ENCODE peak calls at places on chromosome 6, in ten cellular contexts. K is Peyer's patch, T is tibial nerve, N is HCT116, H is GM12878, V is pancreas, D is WERI-Rb-1, X is transverse colon, M is adrenal gland, L is A673. G is an unnamed sample.

GRCh38 chr6:15473741-15474161 is 189.1 kb downstream of the DTNBP1 start:
- DNase-seq in K (no peak), T (no peak), N (no peak), H (no peak), V (no peak), D (no peak), X (no peak), M (no peak), L (no peak), G (peak; percentile 56)

GRCh38 chr6:91193446-91193845 is 606.6 kb upstream of the MAP3K7 start:
- DNase-seq in K (no peak), T (no peak), N (no peak), H (no peak), V (no peak), D (no peak), X (no peak), M (no peak), L (no peak), G (no peak)

GRCh38 chr6:126170875-126171489 is 168.9 kb upstream of the CENPW start:
- DNase-seq in K (peak; percentile 63), T (no peak), N (no peak), H (peak; percentile 20), V (peak; percentile 12), D (peak; percentile 22), X (peak; percentile 17), M (peak; percentile 25), L (peak; percentile 56), G (no peak)

GRCh38 chr6:11192167-11192566 is 40.3 kb downstream of the NEDD9 start:
- DNase-seq in K (no peak), T (no peak), N (no peak), H (no peak), V (no peak), D (no peak), X (no peak), M (no peak), L (no peak), G (no peak)

GRCh38 chr6:137033828-137034227 is 10.9 kb downstream of the IL20RA start:
- DNase-seq in K (peak; percentile 76), T (no peak), N (no peak), H (peak; percentile 76), V (no peak), D (no peak), X (no peak), M (no peak), L (no peak), G (no peak)

GRCh38 chr6:159935633-159936032 is 33.2 kb upstream of the IGF2R start:
- DNase-seq in K (no peak), T (no peak), N (no peak), H (no peak), V (no peak), D (no peak), X (no peak), M (no peak), L (no peak), G (peak; percentile 89)

GRCh38 chr6:154994881-154995240 is 254 bp upstream of the TIAM2 start:
- DNase-seq in K (no peak), T (no peak), N (no peak), H (no peak), V (no peak), D (no peak), X (no peak), M (no peak), L (no peak), G (no peak)

GRCh38 chr6:170042086-170042485 is 248.8 kb downstream of the DLL1 start:
- DNase-seq in K (no peak), T (no peak), N (no peak), H (no peak), V (no peak), D (no peak), X (no peak), M (no peak), L (no peak), G (no peak)

GRCh38 chr6:113359155-113360140 is 497.7 kb upstream of the MARCKS start:
- DNase-seq in K (no peak), T (no peak), N (no peak), H (no peak), V (no peak), D (no peak), X (no peak), M (no peak), L (no peak), G (peak; percentile 55)

GRCh38 chr6:78868124-78868523 is 773 bp downstream of the IRAK1BP1 start:
- DNase-seq in K (no peak), T (no peak), N (no peak), H (no peak), V (no peak), D (no peak), X (no peak), M (no peak), L (no peak), G (no peak)

GRCh38 chr6:33312361-33313104 is 1.3 kb downstream of the TAPBP start:
- DNase-seq in K (peak; percentile 94), T (peak; percentile 61), N (peak; percentile 59), H (no peak), V (peak; percentile 78), D (peak; percentile 89), X (peak; percentile 89), M (peak; percentile 92), L (peak; percentile 84), G (peak; percentile 55)

GRCh38 chr6:109381007-109381746 is 1.1 kb downstream of the CD164 start:
- DNase-seq in K (no peak), T (no peak), N (no peak), H (no peak), V (no peak), D (no peak), X (no peak), M (no peak), L (peak; percentile 57), G (no peak)

DNA sequence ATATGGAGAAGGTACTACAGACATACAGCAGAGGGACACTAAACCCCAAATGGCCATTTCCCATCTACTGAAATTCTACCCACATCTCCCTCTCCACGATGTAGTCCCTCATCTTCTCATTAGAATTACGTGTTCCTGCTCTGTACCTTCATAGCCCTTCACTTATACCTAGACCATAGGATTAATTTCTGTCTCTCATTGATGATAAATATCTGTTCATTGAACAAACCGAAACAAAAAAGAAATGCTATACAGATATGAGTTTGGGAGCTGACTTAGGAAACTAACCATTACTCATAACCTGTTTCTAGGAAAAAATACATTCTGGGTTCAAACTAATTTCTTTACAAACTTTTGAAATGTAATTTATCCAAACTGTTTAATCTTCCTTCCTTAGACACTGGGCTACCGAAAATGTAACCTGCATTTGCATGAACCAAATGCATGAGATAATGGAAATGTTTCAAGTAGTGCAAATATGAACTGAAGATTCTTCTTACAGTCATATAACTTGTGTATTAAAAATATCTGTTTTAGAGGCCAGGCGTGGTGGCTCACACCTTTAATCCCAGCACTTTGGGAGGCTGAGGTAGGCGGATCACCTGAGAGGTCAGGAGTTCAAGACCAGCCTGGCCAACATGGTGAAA is 85.3 kb downstream of the GJA10 start:
- DNase-seq in K (no peak), T (no peak), N (no peak), H (no peak), V (no peak), D (no peak), X (no peak), M (no peak), L (no peak), G (no peak)
- TF ChIP-seq CTCF in K (no peak), T (no peak), N (no peak), H (no peak), V (no peak), D (no peak), X (no peak), M (no peak), L (no peak), G (no peak)

GRCh38 chr6:30885999-30886896 is 1.9 kb downstream of the DDR1 start:
- DNase-seq in K (peak; percentile 86), T (no peak), N (peak; percentile 83), H (no peak), V (peak; percentile 46), D (peak; percentile 83), X (peak; percentile 70), M (peak; percentile 89), L (peak; percentile 93), G (peak; percentile 66)
- H3K4me3 ChIP-seq in K (peak overlapping the region; percentile 89), T (peak overlapping the region; percentile 79), N (peak overlapping the region; percentile 87), H (peak overlapping the region; percentile 75), V (peak overlapping the region; percentile 73), D (peak overlapping the region; percentile 5), X (peak overlapping the region; percentile 70), M (no peak overlapping the region), L (peak overlapping the region; percentile 72), G (peak overlapping the region; percentile 62)

GRCh38 chr6:106613590-106613989 is 15.7 kb downstream of the RTN4IP1 start:
- DNase-seq in K (no peak), T (no peak), N (no peak), H (no peak), V (no peak), D (no peak), X (no peak), M (no peak), L (no peak), G (no peak)

GRCh38 chr6:106614592-106615301 is 14.6 kb downstream of the RTN4IP1 start:
- DNase-seq in K (no peak), T (no peak), N (no peak), H (no peak), V (no peak), D (no peak), X (no peak), M (no peak), L (no peak), G (no peak)

GRCh38 chr6:106611030-106611429 is 18.3 kb downstream of the RTN4IP1 start:
- DNase-seq in K (no peak), T (no peak), N (no peak), H (no peak), V (no peak), D (no peak), X (no peak), M (no peak), L (no peak), G (no peak)

GRCh38 chr6:106614131-106614530 is 15.2 kb downstream of the RTN4IP1 start:
- DNase-seq in K (no peak), T (no peak), N (no peak), H (no peak), V (no peak), D (no peak), X (no peak), M (no peak), L (no peak), G (no peak)

DNA sequence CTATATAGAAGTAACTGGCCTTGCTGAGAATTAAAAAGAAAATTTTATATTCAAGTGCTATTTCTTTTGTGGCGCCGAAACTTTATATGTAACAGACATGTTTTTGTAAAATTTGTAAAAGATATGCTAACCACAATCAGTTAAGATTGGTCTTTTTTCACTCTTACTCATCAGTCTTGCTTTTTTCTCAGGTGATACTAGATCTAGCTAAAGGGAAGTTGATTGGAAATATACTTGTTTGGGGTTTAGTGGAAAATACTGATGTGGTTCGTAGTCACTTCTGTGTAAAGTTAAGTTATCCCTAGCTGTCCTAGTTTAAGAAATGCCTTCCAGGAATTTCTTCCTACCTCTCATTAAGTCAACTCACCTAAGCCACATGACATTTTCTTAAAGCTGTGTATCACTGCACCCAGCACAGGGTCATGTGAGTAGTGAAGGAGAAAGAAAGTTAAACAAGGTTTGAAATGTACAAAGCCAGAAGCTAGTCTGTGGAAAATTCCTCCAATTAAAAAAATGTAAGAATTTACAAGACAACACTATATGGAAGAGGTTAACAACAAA is 16.3 kb downstream of the RTN4IP1 start:
- DNase-seq in K (no peak), T (no peak), N (no peak), H (no peak), V (no peak), D (no peak), X (no peak), M (no peak), L (no peak), G (no peak)
- H3K36me3 ChIP-seq in K (no peaks in the 10 kb centered on the region), T (peaks cover 41% of the 10 kb centered on the region), N (no peaks in the 10 kb centered on the region), H (no peaks in the 10 kb centered on the region), V (no peaks in the 10 kb centered on the region), D (no peaks in the 10 kb centered on the region), X (no peaks in the 10 kb centered on the region), M (no peaks in the 10 kb centered on the region), L (no peaks in the 10 kb centered on the region), G (no peaks in the 10 kb centered on the region)

GRCh38 chr6:53178837-53179432 is 30.3 kb upstream of the GCM1 start:
- DNase-seq in K (peak; percentile 53), T (no peak), N (no peak), H (no peak), V (no peak), D (no peak), X (no peak), M (no peak), L (no peak), G (no peak)
- TF ChIP-seq CTCF in K (no peak), T (no peak), N (no peak), H (no peak), V (no peak), D (no peak), X (no peak), M (no peak), L (peak; percentile 35), G (no peak)

G was measured in brain microvascular endothelial cell.